ENCODE peak calls at places on chromosome 10, in five cellular contexts. Y is K562, P is WTC11, R is GM12878, L is HepG2. F is an unnamed sample.

GRCh38 chr10:34222359-34222758 is 592.7 kb downstream of the PARD3 start:
- DNase-seq in Y (no peak), P (no peak), R (no peak), L (no peak), F (no peak)

GRCh38 chr10:10131984-10132383 is 885.7 kb upstream of the CELF2 start:
- DNase-seq in Y (no peak), P (no peak), R (no peak), L (no peak), F (no peak)

GRCh38 chr10:63573068-63573697 is 52.0 kb downstream of the REEP3 start:
- DNase-seq in Y (no peak), P (no peak), R (no peak), L (no peak), F (no peak)

GRCh38 chr10:69093933-69094332 is 6.0 kb downstream of the SRGN start:
- DNase-seq in Y (peak), P (no peak), R (no peak), L (peak), F (no peak)

GRCh38 chr10:11573497-11573896 is 38.0 kb downstream of the USP6NL start:
- DNase-seq in Y (no peak), P (no peak), R (peak), L (no peak), F (no peak)

GRCh38 chr10:43395571-43396060 is 13.4 kb downstream of the HNRNPF start:
- DNase-seq in Y (peak), P (no peak), R (no peak), L (no peak), F (no peak)

GRCh38 chr10:51485668-51486067 is 213.7 kb downstream of the CSTF2T start:
- DNase-seq in Y (no peak), P (no peak), R (no peak), L (no peak), F (no peak)

GRCh38 chr10:63738410-63738809 is 217.2 kb downstream of the REEP3 start:
- DNase-seq in Y (no peak), P (no peak), R (no peak), L (peak), F (no peak)

GRCh38 chr10:60962946-60963345 is 19.0 kb upstream of the RHOBTB1 start:
- DNase-seq in Y (no peak), P (no peak), R (no peak), L (no peak), F (no peak)

GRCh38 chr10:29734980-29735627 is 100.3 kb upstream of the SVIL start:
- DNase-seq in Y (no peak), P (peak), R (no peak), L (no peak), F (peak)

GRCh38 chr10:110141185-110141584 is 66.2 kb upstream of the MXI1 start:
- DNase-seq in Y (no peak), P (no peak), R (no peak), L (no peak), F (no peak)

GRCh38 chr10:6748981-6749630 is 169.0 kb upstream of the PRKCQ start:
- DNase-seq in Y (no peak), P (no peak), R (no peak), L (no peak), F (no peak)
- TF ChIP-seq USF2 in Y (no peak), P (no peak), R (no peak), L (no peak), F (no peak)

GRCh38 chr10:15461353-15462108 is 90.4 kb upstream of the FAM171A1 start:
- DNase-seq in Y (peak), P (no peak), R (no peak), L (no peak), F (no peak)

GRCh38 chr10:15457382-15457781 is 86.3 kb upstream of the FAM171A1 start:
- DNase-seq in Y (no peak), P (no peak), R (no peak), L (no peak), F (no peak)

GRCh38 chr10:15462253-15462885 is 91.3 kb upstream of the FAM171A1 start:
- DNase-seq in Y (no peak), P (no peak), R (no peak), L (no peak), F (no peak)

GRCh38 chr10:15460661-15461060 is 89.6 kb upstream of the FAM171A1 start:
- DNase-seq in Y (no peak), P (no peak), R (no peak), L (no peak), F (no peak)

GRCh38 chr10:15459218-15459617 is 88.1 kb upstream of the FAM171A1 start:
- DNase-seq in Y (no peak), P (no peak), R (no peak), L (no peak), F (no peak)
- TF ChIP-seq ATF2 in Y (no peak), P (no peak), R (no peak), L (no peak), F (no peak)

DNA sequence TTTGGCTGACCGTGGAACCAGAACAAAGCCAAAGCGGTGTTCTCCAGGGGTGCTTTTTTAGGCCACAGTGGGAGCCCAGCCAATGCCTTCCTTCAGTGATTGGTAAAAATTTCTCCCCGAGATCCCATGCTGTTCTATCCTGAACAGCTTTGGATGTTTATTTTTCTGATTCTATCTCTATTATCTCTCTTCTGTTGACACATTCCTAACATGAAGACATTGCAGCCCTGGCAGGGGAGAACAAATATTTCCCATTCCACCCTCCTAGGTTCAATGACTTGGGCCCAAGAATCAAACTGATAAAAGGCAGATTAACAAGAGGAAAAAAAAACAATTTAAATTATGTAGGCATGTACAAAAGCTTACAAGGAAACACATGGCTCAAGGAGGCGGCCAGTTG is 162.7 kb downstream of the PFKFB3 start:
- DNase-seq in Y (no peak), P (no peak), R (no peak), L (peak), F (no peak)
- TF ChIP-seq USF2 in Y (no peak), P (no peak), R (no peak), L (no peak), F (no peak)

GRCh38 chr10:132542086-132542775 is 4.6 kb downstream of the INPP5A start:
- DNase-seq in Y (no peak), P (peak), R (no peak), L (no peak), F (no peak)
- TF ChIP-seq ATF2 in Y (no peak), P (no peak), R (no peak), L (no peak), F (no peak)

GRCh38 chr10:28594401-28594800 is 61.5 kb downstream of the WAC start:
- DNase-seq in Y (no peak), P (no peak), R (no peak), L (no peak), F (no peak)

GRCh38 chr10:28595618-28596017 is 62.7 kb downstream of the WAC start:
- DNase-seq in Y (no peak), P (no peak), R (no peak), L (no peak), F (no peak)

GRCh38 chr10:28592953-28593352 is 60.0 kb downstream of the WAC start:
- DNase-seq in Y (peak), P (no peak), R (no peak), L (peak), F (no peak)

GRCh38 chr10:28587970-28588290 is 55.0 kb downstream of the WAC start:
- DNase-seq in Y (no peak), P (no peak), R (no peak), L (no peak), F (no peak)

DNA sequence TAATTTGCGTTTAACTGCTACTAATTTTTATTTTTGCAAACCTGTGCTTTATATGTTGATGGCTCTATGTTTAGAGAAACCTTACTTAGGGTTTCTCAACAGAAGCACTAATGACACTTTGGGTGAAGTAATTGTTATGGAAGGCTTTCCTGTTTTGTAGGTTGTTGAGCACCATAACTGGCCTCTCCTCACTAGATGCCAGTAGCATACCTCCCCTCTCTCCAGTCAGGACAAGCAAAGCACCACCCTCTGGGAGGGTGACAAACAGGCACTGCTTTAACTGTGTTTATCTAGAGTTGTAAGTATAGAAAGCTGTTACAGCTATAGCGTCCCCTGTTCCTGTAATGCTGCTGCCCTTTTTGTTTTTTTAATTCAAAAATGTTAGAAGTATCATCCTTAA is 60.9 kb downstream of the WAC start:
- DNase-seq in Y (no peak), P (no peak), R (no peak), L (no peak), F (no peak)
- TF ChIP-seq USF2 in Y (no peak), P (no peak), R (no peak), L (no peak), F (no peak)